ENCODE peak calls at places on chromosomes 5 and 9, in six cellular contexts. D is vagina, I is upper lobe of right lung, Y is neural progenitor cell, U is trophoblast cell, Z is aorta. J is an unnamed sample.

GRCh38 chr5:166562246-166562645 is 1729.2 kb upstream of the WWC1 start:
- DNase-seq in I (no peak), D (no peak), U (no peak), Z (no peak), Y (no peak), J (no peak)

GRCh38 chr5:124920909-124921666 is 174.6 kb upstream of the ZNF608 start:
- DNase-seq in I (no peak), U (no peak), Y (peak; percentile 26), Z (no peak), D (no peak), J (no peak)

GRCh38 chr5:117318528-117318927 is 743.9 kb upstream of the SEMA6A start:
- DNase-seq in D (no peak), Z (no peak), I (no peak), Y (peak; percentile 40), U (no peak), J (no peak)

GRCh38 chr9:116990592-116990991 is 303.5 kb downstream of the TRIM32 start:
- DNase-seq in I (no peak), Y (no peak), U (no peak), Z (no peak), D (no peak), J (no peak)

GRCh38 chr9:6915635-6916034 is 157.9 kb downstream of the KDM4C start:
- DNase-seq in Z (no peak), U (no peak), D (no peak), I (no peak), Y (peak; percentile 20), J (no peak)

GRCh38 chr5:129991780-129992179 is 87.5 kb downstream of the CHSY3 start:
- DNase-seq in I (no peak), Z (no peak), U (no peak), D (no peak), Y (no peak), J (no peak)

GRCh38 chr9:83304686-83305085 is 233.5 kb downstream of the FRMD3 start:
- DNase-seq in Y (no peak), I (peak; percentile 71), Z (peak; percentile 87), U (no peak), D (no peak), J (peak; percentile 51)

GRCh38 chr5:122789461-122790171 is 14.7 kb downstream of the SNX2 start:
- DNase-seq in D (no peak), Z (no peak), U (no peak), Y (no peak), I (no peak), J (no peak)

GRCh38 chr5:115977988-115978387 is 15.7 kb downstream of the LVRN start:
- DNase-seq in U (no peak), Z (no peak), I (no peak), D (no peak), Y (no peak), J (no peak)

GRCh38 chr5:71839049-71839834 is 120.2 kb downstream of the CARTPT start:
- DNase-seq in I (no peak), U (no peak), Z (no peak), Y (no peak), D (no peak), J (no peak)
- H3K9me3 ChIP-seq in I (no peaks in the 10 kb centered on the region), U (no peaks in the 10 kb centered on the region), Z (no peaks in the 10 kb centered on the region), Y (no peaks in the 10 kb centered on the region), D (no peaks in the 10 kb centered on the region), J (no peaks in the 10 kb centered on the region)

DNA sequence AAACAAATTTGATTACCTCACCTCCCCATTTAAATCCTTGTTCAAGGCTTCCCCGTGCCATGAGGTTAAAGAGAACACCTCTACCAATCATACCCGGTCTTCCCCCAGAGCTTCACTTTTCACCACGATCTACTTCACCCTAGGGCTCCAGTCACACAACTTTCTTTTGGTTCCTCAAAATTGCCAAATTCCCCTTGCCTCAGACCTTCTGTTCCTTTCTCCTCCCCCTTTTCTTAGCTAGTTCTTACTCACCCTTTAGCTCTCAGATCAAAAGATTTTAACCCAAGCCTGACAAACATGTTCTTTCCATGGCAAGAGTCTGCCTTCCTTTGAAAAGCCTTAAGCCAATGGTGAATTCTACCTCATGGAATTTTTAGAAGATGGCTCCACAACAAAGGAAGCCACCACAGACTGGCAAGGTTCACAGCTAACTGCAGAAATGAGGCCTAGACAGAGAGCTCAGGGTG is 56.7 kb downstream of the MAPKAP1 start:
- DNase-seq in Y (no peak), U (no peak), D (no peak), I (no peak), Z (no peak), J (no peak)
- H3K4me1 ChIP-seq in Y (peaks cover 59% of the 10 kb centered on the region), U (peaks cover 4% of the 10 kb centered on the region), D (peaks cover 41% of the 10 kb centered on the region), I (peaks cover 22% of the 10 kb centered on the region), Z (peaks cover 3% of the 10 kb centered on the region), J (peaks cover 42% of the 10 kb centered on the region)

GRCh38 chr5:141319699-141320098 is 885 bp downstream of the TAF7 start:
- DNase-seq in Y (no peak), I (no peak), D (no peak), U (no peak), Z (no peak), J (no peak)
- H3K9me3 ChIP-seq in Y (peaks cover 26% of the 10 kb centered on the region), I (peaks cover 56% of the 10 kb centered on the region), D (peaks cover 46% of the 10 kb centered on the region), U (peaks cover 3% of the 10 kb centered on the region), Z (peaks cover 8% of the 10 kb centered on the region), J (peaks cover 73% of the 10 kb centered on the region)

DNA sequence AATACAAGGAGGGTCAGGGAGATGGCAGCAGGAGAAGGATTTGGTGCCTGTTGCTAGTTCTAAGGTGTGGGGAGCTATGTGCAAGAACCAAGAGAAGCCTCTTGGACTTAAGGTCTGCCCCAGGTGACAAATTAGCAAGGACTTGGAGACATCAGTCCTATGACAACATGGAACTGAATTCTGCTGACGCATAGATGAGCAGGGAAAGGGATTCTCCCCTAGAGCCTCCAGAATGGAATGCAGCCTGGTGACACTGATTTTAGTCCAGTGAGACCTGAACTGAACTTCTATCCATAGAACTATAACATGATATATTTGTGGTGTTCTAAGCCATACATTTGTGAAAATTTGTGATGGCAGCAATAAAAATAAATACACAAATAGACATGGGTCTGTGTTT is 215.6 kb downstream of the ESM1 start:
- DNase-seq in Z (no peak), U (peak; percentile 57), I (no peak), Y (no peak), D (no peak), J (no peak)
- H3K4me1 ChIP-seq in Z (no peaks in the 10 kb centered on the region), U (peaks cover 6% of the 10 kb centered on the region), I (no peaks in the 10 kb centered on the region), Y (no peaks in the 10 kb centered on the region), D (no peaks in the 10 kb centered on the region), J (no peaks in the 10 kb centered on the region)

GRCh38 chr5:8650197-8650596 is 781.2 kb downstream of the MTRR start:
- DNase-seq in D (no peak), Y (no peak), I (no peak), U (no peak), Z (no peak), J (no peak)
- H3K9me3 ChIP-seq in D (no peaks in the 10 kb centered on the region), Y (no peaks in the 10 kb centered on the region), I (no peaks in the 10 kb centered on the region), U (no peaks in the 10 kb centered on the region), Z (no peaks in the 10 kb centered on the region), J (no peaks in the 10 kb centered on the region)

DNA sequence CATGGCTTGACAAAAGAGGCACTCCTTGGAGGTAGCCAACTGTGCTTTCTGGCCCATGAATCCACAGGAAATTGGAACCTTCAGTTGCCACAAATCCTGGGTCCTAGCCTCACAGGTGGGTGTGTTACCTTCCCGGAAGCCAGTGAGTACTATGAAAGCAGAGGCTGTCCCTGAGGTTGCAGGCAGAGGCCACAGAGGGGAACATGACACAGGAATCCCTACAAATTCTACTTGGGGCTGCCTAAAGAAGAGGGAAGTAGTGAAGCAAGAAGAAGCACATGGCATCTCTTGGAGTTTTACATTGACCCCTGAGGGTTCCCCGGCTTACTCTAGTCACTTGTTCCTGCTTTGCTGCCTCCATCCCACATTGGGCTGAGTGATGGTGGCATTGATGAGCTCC is 2.6 kb downstream of the SLC22A5 start:
- DNase-seq in Y (no peak), Z (no peak), I (peak; percentile 51), D (no peak), U (no peak), J (no peak)
- H3K4me1 ChIP-seq in Y (peaks cover 11% of the 10 kb centered on the region), Z (no peaks in the 10 kb centered on the region), I (peaks cover 21% of the 10 kb centered on the region), D (peaks cover 41% of the 10 kb centered on the region), U (peaks cover 23% of the 10 kb centered on the region), J (peaks cover 35% of the 10 kb centered on the region)

DNA sequence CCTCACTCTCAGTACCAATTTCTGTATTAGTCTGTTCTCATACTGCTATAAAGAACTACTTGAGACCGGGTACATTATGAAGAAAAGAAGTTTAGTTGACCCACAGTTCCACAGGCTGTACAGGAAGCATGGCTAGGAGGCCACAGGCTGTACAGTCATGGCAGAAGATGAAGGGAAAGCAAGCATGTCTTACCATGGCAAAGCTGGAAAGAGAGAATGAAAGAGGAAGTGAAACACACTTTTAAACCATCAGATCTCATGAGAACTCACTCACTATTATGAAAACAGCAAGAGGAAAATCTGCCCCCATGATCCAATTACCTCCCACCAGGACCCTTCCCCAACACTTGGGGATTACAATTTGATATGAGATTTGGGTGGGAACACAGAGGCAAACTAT is 698.8 kb downstream of the CDH9 start:
- DNase-seq in D (no peak), U (no peak), Z (no peak), Y (no peak), I (no peak), J (no peak)
- H3K9me3 ChIP-seq in D (no peaks in the 10 kb centered on the region), U (no peaks in the 10 kb centered on the region), Z (peaks cover 1% of the 10 kb centered on the region), Y (no peaks in the 10 kb centered on the region), I (no peaks in the 10 kb centered on the region), J (no peaks in the 10 kb centered on the region)

GRCh38 chr5:177546262-177546741 is 8.1 kb downstream of the FAM193B start:
- DNase-seq in D (peak; percentile 97), Y (no peak), U (peak; percentile 96), I (no peak), Z (peak; percentile 69), J (no peak)
- H3K4me1 ChIP-seq in D (peaks cover 77% of the 10 kb centered on the region), Y (peaks cover 28% of the 10 kb centered on the region), U (peaks cover 18% of the 10 kb centered on the region), I (peaks cover 26% of the 10 kb centered on the region), Z (peaks cover 8% of the 10 kb centered on the region), J (peaks cover 50% of the 10 kb centered on the region)

J was measured in lower lobe of right lung.